ENCODE peak calls at places on chromosomes 12 and 14, in five cellular contexts. D is mesendoderm, V is cardiac muscle cell, E is lower lobe of right lung, F is AG04450. O is an unnamed sample.

GRCh38 chr14:64549016-64549415 is 745 bp upstream of the PPP1R36 start:
- DNase-seq in D (no peak), V (no peak), E (no peak), F (no peak), O (no peak)

GRCh38 chr12:128771681-128772080 is 52.1 kb downstream of the SLC15A4 start:
- DNase-seq in D (no peak), V (no peak), E (no peak), F (no peak), O (no peak)

GRCh38 chr12:108833355-108833733 is 24.0 kb downstream of the SSH1 start:
- DNase-seq in D (peak; percentile 98), V (peak; percentile 83), E (peak; percentile 64), F (no peak), O (no peak)

GRCh38 chr12:56221233-56221756 is 427 bp downstream of the RNF41 start:
- DNase-seq in D (peak; percentile 87), V (peak; percentile 91), E (peak; percentile 70), F (peak; percentile 46), O (no peak)

GRCh38 chr12:121005346-121005815 is 10.9 kb downstream of the C12orf43 start:
- DNase-seq in D (peak; percentile 83), V (peak; percentile 64), E (no peak), F (no peak), O (no peak)

GRCh38 chr12:88624911-88625310 is 44.6 kb upstream of the KITLG start:
- DNase-seq in D (no peak), V (peak; percentile 84), E (no peak), F (no peak), O (no peak)

GRCh38 chr12:97752129-97752528 is 289.5 kb downstream of the RMST start:
- DNase-seq in D (no peak), V (no peak), E (no peak), F (no peak), O (no peak)

GRCh38 chr14:64069634-64070359 is 217.0 kb downstream of the SYNE2 start:
- DNase-seq in D (no peak), V (no peak), E (no peak), F (no peak), O (no peak)

GRCh38 chr12:104956870-104957301 is 1.2 kb downstream of the SLC41A2 start:
- DNase-seq in D (no peak), V (peak; percentile 66), E (no peak), F (no peak), O (no peak)

GRCh38 chr12:1093166-1093751 is 102.2 kb downstream of the ERC1 start:
- DNase-seq in D (peak; percentile 78), V (peak; percentile 77), E (no peak), F (peak; percentile 24), O (no peak)

GRCh38 chr12:26195641-26196423 is 459 bp downstream of the SSPN start:
- DNase-seq in D (peak; percentile 61), V (peak; percentile 59), E (peak; percentile 64), F (no peak), O (no peak)

GRCh38 chr14:73610692-73611091 is 1.6 kb upstream of the ACOT6 start:
- DNase-seq in D (no peak), V (peak; percentile 65), E (no peak), F (no peak), O (no peak)

GRCh38 chr14:32258574-32258973 is 55.5 kb upstream of the RNU6-8 start:
- DNase-seq in D (no peak), V (peak; percentile 12), E (no peak), F (no peak), O (no peak)

GRCh38 chr12:30997685-30998440 is 71.3 kb downstream of the TSPAN11 start:
- DNase-seq in D (no peak), V (no peak), E (peak; percentile 19), F (no peak), O (no peak)

GRCh38 chr12:30994274-30994673 is 67.7 kb downstream of the TSPAN11 start:
- DNase-seq in D (no peak), V (no peak), E (no peak), F (no peak), O (no peak)

GRCh38 chr12:30996255-30996654 is 69.7 kb downstream of the TSPAN11 start:
- DNase-seq in D (peak; percentile 34), V (peak; percentile 67), E (no peak), F (peak; percentile 63), O (no peak)

GRCh38 chr12:30999011-30999410 is 72.5 kb downstream of the TSPAN11 start:
- DNase-seq in D (no peak), V (no peak), E (peak; percentile 9), F (no peak), O (no peak)

DNA sequence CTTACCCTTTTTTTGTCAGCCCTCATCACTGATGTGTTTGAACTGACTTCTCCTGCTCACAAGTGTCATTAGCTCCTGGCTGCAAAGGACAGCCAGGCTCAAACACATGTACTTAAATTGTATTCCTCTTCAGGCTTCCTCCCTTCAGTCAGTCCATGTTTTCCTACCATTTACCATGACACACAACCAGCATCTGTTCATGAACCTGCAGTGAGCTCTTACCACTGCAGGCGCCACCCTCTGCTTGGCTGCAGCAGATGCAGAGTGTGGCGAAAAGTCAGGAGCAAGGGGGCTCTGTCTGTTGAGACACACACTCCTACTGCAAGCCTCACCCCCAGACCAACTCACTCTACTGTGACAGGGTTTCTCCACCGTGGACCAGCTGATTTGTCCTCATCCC is 70.2 kb downstream of the TSPAN11 start:
- DNase-seq in D (no peak), V (no peak), E (peak; percentile 7), F (no peak), O (no peak)
- H3K27ac ChIP-seq in D (no peak overlapping the region), V (no peak overlapping the region), E (no peak overlapping the region), F (no peak overlapping the region), O (no peak overlapping the region)

DNA sequence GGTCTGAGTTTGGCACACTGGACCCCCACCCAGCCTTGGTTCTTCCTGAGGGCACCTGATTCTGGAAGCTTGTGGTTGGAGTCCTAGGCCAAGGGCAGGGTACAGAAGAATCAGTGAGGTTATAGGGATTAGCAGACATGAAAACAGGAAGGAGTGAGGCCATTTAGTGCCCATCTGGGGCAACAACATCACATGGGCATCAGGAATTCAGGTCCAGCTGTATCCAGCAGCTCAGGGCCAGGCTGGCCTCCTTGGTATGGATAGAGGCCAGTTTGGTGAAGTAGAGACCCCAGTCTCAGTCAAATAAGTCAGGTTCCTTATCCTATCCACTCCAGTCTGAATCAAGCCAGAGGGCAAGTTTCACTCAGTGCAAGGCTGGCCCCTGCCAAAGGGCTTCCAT is 36.2 kb downstream of the RASAL1 start:
- DNase-seq in D (no peak), V (no peak), E (no peak), F (no peak), O (no peak)
- H3K27ac ChIP-seq in D (no peak overlapping the region), V (no peak overlapping the region), E (no peak overlapping the region), F (no peak overlapping the region), O (no peak overlapping the region)

GRCh38 chr14:91888641-91889476 is 21.5 kb upstream of the TC2N start:
- DNase-seq in D (no peak), V (no peak), E (no peak), F (no peak), O (no peak)
- H3K27ac ChIP-seq in D (no peak overlapping the region), V (no peak overlapping the region), E (peak overlapping the region; percentile 67), F (no peak overlapping the region), O (no peak overlapping the region)

GRCh38 chr12:82411561-82412230 is 53.4 kb downstream of the METTL25 start:
- DNase-seq in D (no peak), V (no peak), E (no peak), F (no peak), O (no peak)

GRCh38 chr12:82414926-82415325 is 56.6 kb downstream of the METTL25 start:
- DNase-seq in D (no peak), V (no peak), E (no peak), F (no peak), O (no peak)

GRCh38 chr12:82415402-82415801 is 57.1 kb downstream of the METTL25 start:
- DNase-seq in D (no peak), V (no peak), E (no peak), F (no peak), O (no peak)

GRCh38 chr12:82413994-82414393 is 55.7 kb downstream of the METTL25 start:
- DNase-seq in D (no peak), V (no peak), E (no peak), F (no peak), O (no peak)

DNA sequence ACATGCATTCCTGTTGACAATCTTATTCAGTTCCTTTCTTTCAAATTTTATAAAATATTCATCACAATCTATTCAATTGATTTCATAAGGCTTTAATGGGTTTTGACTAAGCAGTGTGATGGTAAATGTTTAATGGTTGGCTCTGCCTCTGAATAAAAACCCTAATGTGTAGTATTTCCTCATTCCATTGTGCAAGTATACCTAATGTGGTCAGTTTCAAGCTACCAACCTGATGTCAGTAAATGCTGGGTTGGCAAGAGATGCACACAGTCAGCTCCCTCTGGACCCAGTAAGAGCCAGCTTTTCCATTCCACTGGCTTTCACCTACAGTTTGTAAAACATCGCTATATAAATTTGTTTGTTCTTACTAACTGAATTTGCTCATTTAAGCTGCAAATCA is 53.9 kb downstream of the METTL25 start:
- DNase-seq in D (no peak), V (no peak), E (no peak), F (no peak), O (no peak)
- H3K27ac ChIP-seq in D (no peak overlapping the region), V (no peak overlapping the region), E (no peak overlapping the region), F (no peak overlapping the region), O (peak overlapping the region; percentile 13)

O was measured in epithelial cell of prostate.